ENCODE peak calls at places on chromosomes 7 and 10, in seven cellular contexts. F, C, P, O, Y, M and A are unnamed samples.

GRCh38 chr7:128904381-128905197 is 5.9 kb downstream of the KCP start:
- DNase-seq in F (peak; percentile 69), M (peak; percentile 50), O (no peak), C (peak; percentile 87), Y (no peak), P (peak; percentile 72), A (peak; percentile 45)

GRCh38 chr7:42605800-42606199 is 306.1 kb downstream of the C7orf25 start:
- DNase-seq in F (no peak), Y (no peak), C (no peak), M (no peak), P (no peak), O (no peak), A (no peak)

GRCh38 chr10:47060356-47060755 is 149.1 kb downstream of the PTPN20 start:
- DNase-seq in C (no peak), P (no peak), Y (no peak), M (peak; percentile 26), O (no peak), F (no peak), A (no peak)

GRCh38 chr10:45418417-45418858 is 44.4 kb downstream of the ALOX5 start:
- DNase-seq in P (no peak), C (no peak), M (no peak), F (no peak), O (no peak), Y (no peak), A (no peak)

GRCh38 chr7:27784399-27785053 is 44.6 kb downstream of the TAX1BP1 start:
- DNase-seq in O (no peak), Y (no peak), M (no peak), C (peak; percentile 40), F (peak; percentile 58), P (peak; percentile 52), A (peak; percentile 1)

GRCh38 chr7:50685445-50686070 is 97.1 kb downstream of the GRB10 start:
- DNase-seq in Y (no peak), M (no peak), P (no peak), C (no peak), O (no peak), F (no peak), A (no peak)

GRCh38 chr7:64867863-64868440 is 35.1 kb upstream of the ZNF273 start:
- DNase-seq in O (no peak), M (no peak), F (no peak), C (no peak), P (no peak), Y (no peak), A (no peak)

GRCh38 chr7:79828866-79829265 is 305.8 kb upstream of the GNAI1 start:
- DNase-seq in P (no peak), F (no peak), C (no peak), Y (no peak), M (no peak), O (no peak), A (no peak)

GRCh38 chr7:115910541-115911164 is 119.9 kb downstream of the TFEC start:
- DNase-seq in F (peak; percentile 47), M (no peak), P (peak; percentile 13), O (no peak), Y (no peak), C (peak; percentile 1), A (no peak)

GRCh38 chr10:124092270-124093075 is 925 bp downstream of the CHST15 start:
- DNase-seq in O (peak; percentile 85), F (peak; percentile 72), M (peak; percentile 87), Y (peak; percentile 62), P (peak; percentile 20), C (peak; percentile 80), A (no peak)

GRCh38 chr10:6215241-6215640 is 12.5 kb downstream of the PFKFB3 start:
- DNase-seq in M (no peak), P (no peak), C (no peak), O (no peak), Y (no peak), F (no peak), A (no peak)

GRCh38 chr7:142150869-142151268 is 39.4 kb downstream of the MGAM2 start:
- DNase-seq in C (no peak), F (no peak), M (no peak), P (no peak), Y (no peak), O (no peak), A (no peak)

GRCh38 chr7:151560243-151560642 is 40.5 kb upstream of the RHEB start:
- DNase-seq in M (no peak), F (no peak), P (no peak), C (no peak), Y (no peak), O (no peak), A (no peak)

GRCh38 chr7:2019693-2020511 is 212.8 kb downstream of the MAD1L1 start:
- DNase-seq in C (peak; percentile 48), O (peak; percentile 86), Y (peak; percentile 68), M (peak; percentile 78), P (peak; percentile 45), F (peak; percentile 25), A (no peak)

GRCh38 chr7:74466196-74466813 is 12.6 kb downstream of the GTF2IRD1 start:
- DNase-seq in Y (peak; percentile 48), P (no peak), O (no peak), F (peak; percentile 61), M (peak; percentile 79), C (no peak), A (no peak)

GRCh38 chr7:5143106-5143505 is 46.9 kb upstream of the WIPI2 start:
- DNase-seq in F (no peak), O (no peak), C (no peak), Y (no peak), P (peak; percentile 50), M (no peak), A (peak; percentile 81)
- H3K4me3 ChIP-seq in F (no peak overlapping the region), O (no peak overlapping the region), C (no peak overlapping the region), Y (no peak overlapping the region), P (peak overlapping the region; percentile 35), M (no peak overlapping the region), A (no peak overlapping the region)

DNA sequence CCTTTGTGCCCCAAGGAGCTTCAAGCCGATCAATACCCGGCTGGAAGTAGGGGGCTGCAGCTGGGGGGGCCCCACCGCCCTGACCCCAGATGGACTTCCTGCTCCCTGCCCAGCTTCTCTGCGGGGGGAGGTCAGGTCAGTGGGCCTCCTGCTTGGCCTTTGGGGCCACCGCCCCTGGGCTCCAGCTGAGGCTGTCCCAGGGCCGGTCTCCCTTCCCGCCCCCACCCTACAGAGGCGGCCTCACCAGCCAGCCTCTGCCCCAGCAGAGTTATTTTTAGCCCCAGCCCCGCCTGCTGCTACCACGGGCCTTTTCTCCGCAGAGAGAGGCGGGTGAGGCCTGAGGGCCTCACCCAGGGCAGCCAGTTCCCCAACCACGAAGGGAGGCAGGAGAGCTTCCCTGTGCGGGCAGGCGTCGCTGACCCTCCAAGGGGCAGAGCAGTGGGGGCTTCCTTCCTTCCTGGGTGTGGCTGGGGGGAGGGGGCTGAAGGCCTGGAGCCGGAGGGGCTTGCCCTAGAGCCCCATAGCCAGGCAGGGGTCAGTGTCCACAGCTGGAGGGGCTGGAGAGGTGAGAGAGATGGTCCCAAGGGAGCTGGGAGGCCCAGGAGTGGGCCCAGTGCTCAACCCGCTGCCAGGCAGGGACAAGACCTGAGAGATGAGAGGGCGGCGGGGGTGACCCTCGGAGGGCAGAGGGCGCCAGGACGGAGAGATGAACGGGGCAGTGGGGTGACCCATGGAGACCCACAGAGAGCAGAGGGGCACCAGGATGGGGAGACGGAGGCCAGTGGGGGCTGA is 24.6 kb downstream of the PWWP2B start:
- DNase-seq in C (peak; percentile 45), F (no peak), M (peak; percentile 92), Y (peak; percentile 86), P (no peak), O (peak; percentile 91), A (no peak)
- H3K4me1 ChIP-seq in C (peaks cover 42% of the 10 kb centered on the region), F (peaks cover 8% of the 10 kb centered on the region), M (peaks cover 64% of the 10 kb centered on the region), Y (peaks cover 67% of the 10 kb centered on the region), P (peaks cover 18% of the 10 kb centered on the region), O (peaks cover 61% of the 10 kb centered on the region), A (peaks cover 30% of the 10 kb centered on the region)

GRCh38 chr7:29619848-29620247 is 56.2 kb downstream of the PRR15 start:
- DNase-seq in Y (no peak), C (no peak), P (no peak), O (no peak), M (no peak), F (no peak), A (no peak)

GRCh38 chr7:29620531-29620930 is 56.9 kb downstream of the PRR15 start:
- DNase-seq in F (no peak), P (no peak), C (no peak), M (no peak), O (no peak), Y (no peak), A (no peak)

GRCh38 chr7:29619111-29619510 is 55.5 kb downstream of the PRR15 start:
- DNase-seq in M (no peak), O (no peak), F (no peak), Y (no peak), C (no peak), P (no peak), A (no peak)

GRCh38 chr7:29623976-29624375 is 60.3 kb downstream of the PRR15 start:
- DNase-seq in O (no peak), P (no peak), C (no peak), M (no peak), F (no peak), Y (no peak), A (no peak)

DNA sequence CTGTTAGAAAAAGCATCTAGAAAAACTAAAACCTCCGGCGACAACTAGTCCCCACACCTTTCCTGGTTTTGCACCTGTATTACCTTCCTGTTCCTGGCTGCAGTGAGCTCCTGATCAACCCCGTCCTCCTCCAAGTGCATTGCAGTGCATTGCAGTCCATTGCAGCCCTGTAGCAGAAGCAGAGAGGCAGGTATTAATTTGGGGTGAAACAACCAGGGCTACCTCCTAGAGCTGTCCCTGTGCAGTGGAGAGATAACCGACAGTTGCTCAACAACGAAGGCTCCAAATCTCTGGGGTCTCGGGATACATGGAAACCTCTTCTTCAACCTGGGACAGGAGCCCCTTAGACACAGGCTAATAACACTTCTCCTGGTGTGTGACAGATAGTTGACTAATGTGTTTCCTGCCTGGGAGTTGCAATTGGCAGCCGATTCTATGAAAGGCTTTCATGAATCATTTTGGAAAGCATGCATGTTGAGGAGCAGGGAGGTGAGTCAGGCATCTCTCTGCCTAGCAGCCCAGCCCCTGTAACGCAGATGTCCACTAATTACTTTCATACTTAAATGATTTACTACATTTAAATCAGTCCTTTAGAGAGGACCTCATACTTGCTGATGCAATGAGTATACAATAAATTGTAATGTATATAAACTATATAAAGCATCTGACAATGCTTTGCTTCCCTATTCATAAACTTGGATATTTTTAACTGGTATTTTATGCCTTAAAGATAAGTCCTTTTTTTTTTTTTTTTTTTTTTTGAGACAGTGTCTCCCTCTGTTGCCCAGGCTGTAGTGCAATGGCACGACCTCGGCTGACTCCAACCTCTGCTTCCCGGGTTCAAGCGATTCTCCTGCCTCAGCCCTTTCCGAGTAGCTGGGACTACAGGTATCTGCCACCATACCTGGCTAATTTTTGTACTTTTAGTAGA is 59.0 kb downstream of the PRR15 start:
- DNase-seq in M (no peak), C (peak; percentile 36), P (no peak), F (peak; percentile 46), O (no peak), Y (no peak), A (no peak)
- H3K27ac ChIP-seq in M (no peak overlapping the region), C (peak overlapping the region; percentile 74), P (no peak overlapping the region), F (no peak overlapping the region), O (no peak overlapping the region), Y (no peak overlapping the region), A (no peak overlapping the region)

GRCh38 chr10:114996542-114996941 is 58.5 kb downstream of the TRUB1 start:
- DNase-seq in Y (no peak), F (no peak), C (no peak), O (no peak), M (no peak), P (no peak), A (no peak)
- H3K4me3 ChIP-seq in Y (no peak overlapping the region), F (no peak overlapping the region), C (no peak overlapping the region), O (no peak overlapping the region), M (no peak overlapping the region), P (no peak overlapping the region), A (no peak overlapping the region)